ENCODE peak calls at places on chromosomes 3 and 15, in four cellular contexts. U, X, H and F are unnamed samples.

GRCh38 chr15:58015565-58015964 is 49.9 kb downstream of the ALDH1A2 start:
- DNase-seq in X (no peak), H (no peak), U (no peak), F (no peak)

GRCh38 chr3:56269755-56270154 is 198.5 kb downstream of the ERC2 start:
- DNase-seq in X (no peak), U (no peak), H (no peak), F (no peak)

GRCh38 chr3:192915306-192915705 is 2.4 kb downstream of the MB21D2 start:
- DNase-seq in H (peak), U (no peak), X (no peak), F (no peak)

GRCh38 chr15:82177291-82178010 is 85.1 kb downstream of the EFL1 start:
- DNase-seq in H (no peak), U (no peak), X (no peak), F (no peak)

GRCh38 chr3:57128863-57129602 is 36.1 kb downstream of the IL17RD start:
- DNase-seq in H (no peak), X (no peak), U (no peak), F (no peak)

GRCh38 chr15:81575436-81576123 is 201.6 kb upstream of the TMC3 start:
- DNase-seq in H (no peak), X (no peak), U (no peak), F (no peak)

GRCh38 chr3:67558429-67558828 is 96.0 kb downstream of the SUCLG2 start:
- DNase-seq in U (no peak), X (no peak), H (no peak), F (no peak)

GRCh38 chr3:133549565-133549964 is 23.9 kb upstream of the CDV3 start:
- DNase-seq in X (no peak), H (no peak), U (no peak), F (no peak)

GRCh38 chr15:89792106-89792805 is 16.1 kb downstream of the MESP2 start:
- DNase-seq in X (no peak), U (no peak), H (no peak), F (no peak)

GRCh38 chr3:134643150-134643675 is 7.6 kb downstream of the KY start:
- DNase-seq in X (no peak), H (no peak), U (no peak), F (no peak)

GRCh38 chr3:64398431-64398830 is 173.2 kb upstream of the PRICKLE2 start:
- DNase-seq in U (no peak), H (no peak), X (no peak), F (no peak)

GRCh38 chr3:37968784-37969600 is 21.6 kb upstream of the VILL start:
- DNase-seq in X (no peak), U (no peak), H (no peak), F (no peak)

GRCh38 chr3:126259411-126260391 is 79.3 kb upstream of the ALDH1L1 start:
- DNase-seq in U (no peak), H (peak), X (peak), F (no peak)

GRCh38 chr15:82044373-82045178 is 1.2 kb downstream of the MEX3B start:
- DNase-seq in X (peak), U (no peak), H (no peak), F (no peak)

GRCh38 chr3:55585856-55586255 is 98.8 kb upstream of the WNT5A start:
- DNase-seq in X (no peak), H (no peak), U (no peak), F (no peak)

GRCh38 chr3:9226326-9226725 is 23.1 kb downstream of the SRGAP3 start:
- DNase-seq in X (no peak), H (no peak), U (no peak), F (no peak)

GRCh38 chr3:14422016-14422963 is 19.9 kb downstream of the SLC6A6 start:
- DNase-seq in H (no peak), U (no peak), X (no peak), F (no peak)

GRCh38 chr3:126270145-126270811 is 86.9 kb downstream of the KLF15 start:
- DNase-seq in H (no peak), X (peak), U (no peak), F (no peak)

GRCh38 chr3:55765906-55766701 is 279.0 kb upstream of the WNT5A start:
- DNase-seq in X (no peak), H (no peak), U (no peak), F (no peak)